ENCODE peak calls at places on chromosome 18, in four cellular contexts. T, W, U and B are unnamed samples. For H3K36me3, the result is how much of the 10 kb centered on the place peaks cover.

GRCh38 chr18:6001867-6002266 is 106.5 kb upstream of the TMEM200C start:
- DNase-seq in T (no peak), W (no peak), U (no peak), B (no peak)

GRCh38 chr18:35089382-35089781 is 48.2 kb downstream of the MAPRE2 start:
- DNase-seq in U (peak), T (no peak), W (no peak), B (no peak)

GRCh38 chr18:24319757-24320156 is 77.9 kb downstream of the OSBPL1A start:
- DNase-seq in W (no peak), U (no peak), T (no peak), B (no peak)

GRCh38 chr18:39274535-39274934 is 1708.9 kb upstream of the CELF4 start:
- DNase-seq in T (no peak), W (no peak), U (peak), B (no peak)

GRCh38 chr18:44844486-44844885 is 163.8 kb downstream of the SETBP1 start:
- DNase-seq in U (no peak), W (no peak), T (no peak), B (no peak)

GRCh38 chr18:22703883-22704626 is 229.1 kb upstream of the RBBP8 start:
- DNase-seq in W (no peak), U (peak), T (peak), B (no peak)

GRCh38 chr18:48819276-48819675 is 131.5 kb downstream of the SMAD7 start:
- DNase-seq in U (no peak), W (peak), T (no peak), B (peak)

GRCh38 chr18:78799382-78800089 is 180.1 kb upstream of the SALL3 start:
- DNase-seq in W (no peak), U (no peak), T (no peak), B (peak)

GRCh38 chr18:29501952-29502351 is 1325.0 kb upstream of the CDH2 start:
- DNase-seq in T (no peak), U (peak), W (no peak), B (no peak)

GRCh38 chr18:34482204-34482603 is 227.9 kb upstream of the DTNA start:
- DNase-seq in T (no peak), U (no peak), W (no peak), B (no peak)

GRCh38 chr18:29176681-29177080 is 999.8 kb upstream of the CDH2 start:
- DNase-seq in W (no peak), T (no peak), U (peak), B (no peak)

GRCh38 chr18:9380101-9380500 is 45.5 kb downstream of the TWSG1 start:
- DNase-seq in W (no peak), U (peak), T (no peak), B (no peak)

GRCh38 chr18:6994053-6994452 is 123.5 kb downstream of the LAMA1 start:
- DNase-seq in T (no peak), W (no peak), U (peak), B (no peak)

GRCh38 chr18:59898609-59899297 is 1.0 kb upstream of the PMAIP1 start:
- DNase-seq in T (no peak), W (no peak), U (no peak), B (no peak)

GRCh38 chr18:9433616-9434239 is 41.6 kb upstream of the RALBP1 start:
- DNase-seq in T (no peak), U (no peak), W (no peak), B (no peak)

DNA sequence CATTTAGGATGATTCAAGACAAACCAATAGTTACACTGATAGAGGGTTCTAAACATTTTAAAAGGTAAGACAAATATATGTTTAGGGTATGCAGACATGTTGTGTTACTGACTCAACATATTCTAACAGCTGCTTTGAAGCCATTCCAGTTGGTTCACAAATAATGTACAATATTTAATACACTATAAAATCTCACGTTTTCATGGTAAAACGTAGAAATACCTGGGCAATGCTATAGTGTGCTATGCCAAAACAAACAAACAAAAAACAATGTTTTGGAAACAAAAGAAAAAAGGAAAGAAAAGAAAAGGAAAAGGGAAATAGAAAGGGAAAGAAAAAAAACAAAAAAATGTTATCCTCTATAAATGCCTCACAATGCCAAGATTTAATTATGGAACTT is 277.1 kb downstream of the TCF4 start:
- DNase-seq in T (no peak), U (no peak), W (no peak), B (no peak)
- H3K4me3 ChIP-seq in T (no peak), U (no peak), W (no peak), B (no peak)

GRCh38 chr18:58540381-58540943 is 88.4 kb downstream of the ALPK2 start:
- DNase-seq in T (no peak), W (no peak), U (no peak), B (no peak)

GRCh38 chr18:58542426-58543159 is 86.3 kb downstream of the ALPK2 start:
- DNase-seq in U (peak), W (no peak), T (no peak), B (no peak)

GRCh38 chr18:58541137-58541788 is 87.6 kb downstream of the ALPK2 start:
- DNase-seq in U (peak), T (no peak), W (no peak), B (no peak)

GRCh38 chr18:58539659-58540380 is 89.1 kb downstream of the ALPK2 start:
- DNase-seq in U (no peak), T (peak), W (no peak), B (no peak)

GRCh38 chr18:58541789-58542425 is 87.0 kb downstream of the ALPK2 start:
- DNase-seq in W (no peak), T (peak), U (peak), B (no peak)
- H3K27ac ChIP-seq in W (peak), T (no peak), U (peak), B (no peak)

DNA sequence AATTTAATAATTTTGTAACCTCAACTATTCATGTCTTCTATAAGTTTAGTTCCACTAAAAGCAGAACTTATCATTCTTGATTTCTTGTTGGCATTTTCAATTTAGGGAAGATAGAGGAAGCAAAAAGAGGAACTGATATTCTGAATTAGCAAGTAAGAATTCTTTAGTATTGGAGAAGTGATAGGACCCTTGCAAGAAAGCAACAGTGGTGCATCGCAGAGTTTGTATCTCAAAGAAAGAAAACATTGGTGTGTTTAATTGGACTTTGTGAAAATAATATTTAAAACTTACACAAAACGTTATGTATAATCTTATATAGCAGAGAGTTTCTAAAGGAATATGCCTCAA is 36.5 kb upstream of the TNFRSF11A start:
- DNase-seq in U (no peak), W (no peak), T (no peak), B (no peak)
- H3K36me3 ChIP-seq in U (under half), W (under half), T (under half), B (under half)

DNA sequence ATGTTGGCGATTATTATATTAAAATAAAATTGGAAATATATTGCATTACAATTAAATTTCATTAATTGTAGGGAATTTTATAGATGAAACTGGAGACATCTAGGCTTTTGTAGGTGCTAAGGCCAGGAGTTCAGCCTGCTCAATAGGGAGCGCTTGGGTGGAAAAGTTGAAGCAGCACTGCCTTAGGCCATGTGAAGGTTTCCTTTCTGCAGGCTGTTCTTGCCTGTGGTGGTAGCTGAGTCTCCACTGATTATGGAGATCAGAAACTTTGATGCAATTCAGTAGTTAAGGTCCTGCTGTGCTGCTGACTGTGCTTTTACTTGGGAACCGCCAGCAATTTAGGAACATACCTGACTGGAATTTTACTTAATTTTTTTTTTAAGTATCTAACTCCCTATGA is 179.9 kb upstream of the BOD1L2 start:
- DNase-seq in T (no peak), U (no peak), W (no peak), B (no peak)
- H3K4me3 ChIP-seq in T (no peak), U (no peak), W (no peak), B (no peak)

GRCh38 chr18:28078298-28078697 is 98.6 kb downstream of the CDH2 start:
- DNase-seq in W (no peak), T (no peak), U (no peak), B (no peak)
- H3K27ac ChIP-seq in W (no peak), T (no peak), U (no peak), B (no peak)

DNA sequence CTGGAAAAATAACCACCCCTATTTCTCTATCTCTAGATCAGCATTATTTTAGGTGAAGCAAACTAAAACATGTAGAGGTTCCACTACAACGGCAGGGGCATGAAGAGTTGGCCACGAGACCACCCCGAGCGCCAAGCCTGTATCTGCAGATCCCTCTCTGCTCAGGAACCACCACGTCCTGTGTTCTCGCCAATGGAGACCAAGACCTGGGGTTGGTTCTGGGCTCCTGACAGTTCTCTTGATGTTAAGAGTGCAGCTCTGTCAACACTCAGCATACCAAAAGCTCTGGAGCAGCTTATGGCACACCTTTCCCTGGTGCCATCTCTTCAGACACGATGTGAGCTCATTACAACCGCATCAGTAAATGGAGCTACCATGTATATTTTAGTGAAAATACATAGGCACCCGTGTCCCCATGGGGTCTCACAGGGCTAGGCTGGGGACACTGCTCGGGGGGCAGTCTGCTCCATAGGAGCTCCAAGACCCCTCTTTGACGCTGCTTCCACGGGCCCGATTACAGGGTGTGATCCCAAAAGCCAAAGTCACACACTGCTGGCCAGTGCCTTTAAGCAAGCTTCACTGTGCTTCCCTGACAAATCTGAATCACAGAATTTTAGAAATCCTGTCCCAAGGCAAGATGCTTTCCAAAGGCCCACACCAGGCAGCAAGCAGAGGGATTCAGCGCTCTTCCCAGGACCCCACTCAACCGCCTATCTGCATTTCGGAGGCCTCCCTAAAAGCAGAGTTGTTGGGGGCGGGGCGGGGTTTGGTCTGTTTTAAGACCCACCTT is 72.2 kb downstream of the EMILIN2 start:
- DNase-seq in U (no peak), W (no peak), T (no peak), B (no peak)
- H3K36me3 ChIP-seq in U (under half), W (half or more), T (under half), B (half or more)